ENCODE peak calls at places on chromosomes 13 and 19, in seven cellular contexts. J is bronchial epithelial cell, X is DND-41, M is astrocyte of the spinal cord, D is RWPE1, P is natural killer cell, E is left lung. I is an unnamed sample.

GRCh38 chr19:16428372-16429036 is 43.3 kb downstream of the EPS15L1 start:
- DNase-seq in J (no peak), X (no peak), M (no peak), D (no peak), P (no peak), E (no peak), I (no peak)

GRCh38 chr13:25682221-25682620 is 310.4 kb downstream of the ATP8A2 start:
- DNase-seq in J (no peak), X (no peak), M (no peak), D (no peak), P (no peak), E (no peak), I (no peak)

GRCh38 chr19:15253076-15253475 is 20.8 kb upstream of the EPHX3 start:
- DNase-seq in J (no peak), X (no peak), M (no peak), D (no peak), P (no peak), E (no peak), I (no peak)

GRCh38 chr19:6654347-6655310 is 15.3 kb downstream of the TNFSF14 start:
- DNase-seq in J (no peak), X (peak), M (no peak), D (no peak), P (peak), E (no peak), I (no peak)

GRCh38 chr19:17495639-17496265 is 15.7 kb upstream of the PGLS start:
- DNase-seq in J (no peak), X (no peak), M (no peak), D (no peak), P (no peak), E (no peak), I (no peak)

GRCh38 chr13:75691183-75691582 is 55.1 kb downstream of the LMO7 start:
- DNase-seq in J (peak), X (no peak), M (no peak), D (no peak), P (no peak), E (no peak), I (peak)

GRCh38 chr13:113897161-113897560 is 33.3 kb upstream of the GAS6 start:
- DNase-seq in J (peak), X (no peak), M (peak), D (peak), P (no peak), E (no peak), I (peak)

GRCh38 chr13:44354884-44355283 is 18.7 kb upstream of the SERP2 start:
- DNase-seq in J (no peak), X (no peak), M (no peak), D (no peak), P (no peak), E (no peak), I (no peak)

GRCh38 chr13:30908416-30908980 is 2.4 kb downstream of the MEDAG start:
- DNase-seq in J (no peak), X (no peak), M (no peak), D (no peak), P (no peak), E (no peak), I (no peak)

GRCh38 chr19:29129148-29129547 is 83.8 kb downstream of the UQCRFS1 start:
- DNase-seq in J (no peak), X (no peak), M (no peak), D (no peak), P (no peak), E (no peak), I (no peak)

GRCh38 chr13:28792992-28793391 is 27.1 kb upstream of the MTUS2 start:
- DNase-seq in J (no peak), X (no peak), M (peak), D (no peak), P (no peak), E (no peak), I (no peak)

GRCh38 chr19:6278051-6278450 is 1.7 kb downstream of the MLLT1 start:
- DNase-seq in J (no peak), X (no peak), M (no peak), D (no peak), P (no peak), E (no peak), I (no peak)

GRCh38 chr13:57123660-57124059 is 17.1 kb upstream of the PRR20A start:
- DNase-seq in J (no peak), X (no peak), M (peak), D (no peak), P (no peak), E (no peak), I (no peak)

GRCh38 chr13:35549481-35549880 is 73.0 kb upstream of the MAB21L1 start:
- DNase-seq in J (peak), X (no peak), M (peak), D (peak), P (no peak), E (no peak), I (peak)

GRCh38 chr13:69292789-69293425 is 814.7 kb upstream of the ATXN8OS start:
- DNase-seq in J (no peak), X (no peak), M (no peak), D (no peak), P (no peak), E (no peak), I (no peak)

GRCh38 chr13:40233731-40234195 is 432.7 kb downstream of the FOXO1 start:
- DNase-seq in J (peak), X (no peak), M (no peak), D (peak), P (no peak), E (no peak), I (peak)

GRCh38 chr19:48196933-48197665 is 26.6 kb downstream of the ZSWIM9 start:
- DNase-seq in J (no peak), X (no peak), M (no peak), D (no peak), P (no peak), E (no peak), I (no peak)

GRCh38 chr19:48196321-48196761 is 25.9 kb downstream of the ZSWIM9 start:
- DNase-seq in J (no peak), X (no peak), M (no peak), D (no peak), P (no peak), E (no peak), I (no peak)

GRCh38 chr19:48192750-48193149 is 22.3 kb downstream of the ZSWIM9 start:
- DNase-seq in J (no peak), X (no peak), M (no peak), D (no peak), P (no peak), E (no peak), I (no peak)

GRCh38 chr19:48195106-48195830 is 24.8 kb downstream of the ZSWIM9 start:
- DNase-seq in J (no peak), X (no peak), M (no peak), D (no peak), P (no peak), E (no peak), I (no peak)

DNA sequence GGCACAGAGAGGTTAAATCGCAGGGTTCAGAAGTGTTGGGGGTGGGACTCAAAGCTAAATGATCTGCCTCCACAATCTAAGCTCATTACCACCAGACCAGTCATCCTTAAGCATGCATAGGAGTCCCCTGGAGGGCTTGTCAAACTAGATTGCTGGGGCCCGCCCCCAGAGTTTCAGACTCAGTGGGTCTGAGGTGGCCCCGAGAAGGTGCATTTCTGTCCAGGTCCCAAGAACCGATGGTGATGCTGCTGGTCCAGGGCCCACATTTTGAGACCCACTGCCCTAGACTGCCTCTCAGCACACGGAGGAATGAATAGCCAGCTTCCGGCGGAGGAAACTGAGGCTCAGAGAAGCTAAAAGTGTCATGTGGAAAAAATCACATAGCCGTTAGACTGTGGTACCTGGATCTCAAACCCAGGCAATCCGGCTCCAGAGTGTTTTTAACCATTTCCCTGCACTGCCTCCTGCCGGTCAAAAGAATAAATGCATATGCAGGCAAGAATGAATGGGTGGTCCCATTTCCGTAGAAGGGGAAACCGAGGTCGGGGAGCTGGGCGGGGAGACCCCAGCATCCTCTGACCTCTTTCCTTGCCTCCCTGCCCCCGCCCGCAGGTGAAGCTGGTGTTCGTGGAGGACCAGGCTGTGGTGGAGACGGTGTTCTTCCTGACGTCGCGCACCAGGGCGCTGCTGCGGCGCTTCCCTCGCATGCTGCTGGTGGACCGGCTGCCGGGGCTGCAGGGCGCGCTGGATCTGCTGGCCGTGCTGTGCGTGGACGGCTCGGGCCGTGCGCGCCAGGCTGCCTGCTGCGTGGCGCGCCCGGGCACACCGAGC is 23.8 kb downstream of the ZSWIM9 start:
- DNase-seq in J (no peak), X (no peak), M (no peak), D (no peak), P (no peak), E (no peak), I (no peak)
- TF ChIP-seq CTCF in J (peak), X (peak), M (peak), D (peak), P (peak), E (peak), I (peak)

GRCh38 chr13:20116213-20116612 is 44.6 kb downstream of the GJA3 start:
- DNase-seq in J (no peak), X (no peak), M (no peak), D (no peak), P (no peak), E (no peak), I (no peak)
- TF ChIP-seq CTCF in J (no peak), X (peak), M (no peak), D (no peak), P (no peak), E (no peak), I (no peak)

DNA sequence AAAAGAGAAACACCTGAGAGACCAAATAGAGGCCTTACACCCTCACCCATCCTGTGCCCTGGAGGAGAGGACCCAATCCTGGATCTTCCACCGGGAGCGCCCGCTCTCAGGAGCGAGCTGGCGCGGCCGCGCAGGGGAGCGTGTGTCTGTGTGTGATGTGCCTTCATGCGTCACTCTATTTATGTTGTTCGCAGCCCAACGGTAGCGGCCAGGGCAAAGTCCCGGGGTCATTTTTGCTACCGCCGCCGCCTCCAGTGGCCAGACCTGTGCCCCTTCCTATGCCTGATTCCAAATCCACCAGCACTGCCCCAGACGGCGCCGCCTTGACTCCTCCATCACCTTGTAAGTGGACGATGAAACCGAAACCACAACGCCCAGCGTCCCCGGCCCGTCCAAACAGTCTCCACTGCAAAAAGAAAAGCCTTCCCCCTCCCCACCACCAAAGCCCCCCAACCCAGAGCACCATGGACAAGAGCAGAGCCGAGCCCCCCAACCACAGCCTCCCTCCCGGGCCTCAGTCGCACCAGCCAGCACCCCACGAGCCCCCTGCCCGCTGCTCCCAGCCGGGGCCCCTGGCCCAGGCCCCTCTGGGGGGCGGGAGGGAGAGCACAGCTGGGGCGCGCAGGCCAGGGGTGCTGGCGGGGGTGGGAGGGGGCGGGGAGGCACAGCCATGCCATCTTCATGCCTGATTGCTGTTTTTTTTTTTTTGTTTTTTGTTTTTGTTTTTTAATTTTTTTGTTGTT is 14.7 kb downstream of the LYL1 start:
- DNase-seq in J (no peak), X (no peak), M (no peak), D (no peak), P (no peak), E (no peak), I (no peak)
- TF ChIP-seq CTCF in J (no peak), X (no peak), M (no peak), D (no peak), P (no peak), E (no peak), I (no peak)

GRCh38 chr19:49590071-49590970 is 661 bp upstream of the PRR12 start:
- DNase-seq in J (peak), X (peak), M (peak), D (peak), P (peak), E (peak), I (peak)
- TF ChIP-seq CTCF in J (peak), X (peak), M (peak), D (no peak), P (no peak), E (no peak), I (peak)

GRCh38 chr19:38554676-38555141 is 63.0 kb downstream of the MAP4K1 start:
- DNase-seq in J (no peak), X (no peak), M (no peak), D (no peak), P (no peak), E (no peak), I (no peak)

GRCh38 chr19:38555200-38555599 is 62.6 kb downstream of the MAP4K1 start:
- DNase-seq in J (no peak), X (no peak), M (no peak), D (no peak), P (no peak), E (no peak), I (no peak)

GRCh38 chr19:38557205-38557799 is 60.5 kb downstream of the MAP4K1 start:
- DNase-seq in J (no peak), X (no peak), M (no peak), D (no peak), P (no peak), E (peak), I (no peak)

GRCh38 chr19:38559428-38560401 is 58.0 kb downstream of the MAP4K1 start:
- DNase-seq in J (peak), X (no peak), M (no peak), D (peak), P (no peak), E (no peak), I (peak)

GRCh38 chr19:38556521-38557174 is 61.1 kb downstream of the MAP4K1 start:
- DNase-seq in J (peak), X (no peak), M (no peak), D (no peak), P (no peak), E (peak), I (peak)
- TF ChIP-seq CTCF in J (peak), X (no peak), M (no peak), D (no peak), P (no peak), E (no peak), I (peak)

I was measured in epithelial cell of esophagus.